ENCODE peak calls at places on chromosomes 3 and 15, in eight cellular contexts. One of them, this sample, is unnamed.

GRCh38 chr3:161700998-161701397 is 204.4 kb downstream of the OTOL1 start:
- DNase-seq in spleen: no peak
- DNase-seq in heart right ventricle: no peak
- DNase-seq in PC-3: peak; percentile 30
- DNase-seq in psoas muscle: no peak
- DNase-seq in body of pancreas: no peak
- DNase-seq in prostate gland: no peak
- DNase-seq in HepG2: no peak
- DNase-seq in this sample: no peak

GRCh38 chr3:183239046-183239445 is 14.0 kb upstream of the B3GNT5 start:
- DNase-seq in prostate gland: no peak
- DNase-seq in spleen: no peak
- DNase-seq in heart right ventricle: no peak
- DNase-seq in psoas muscle: no peak
- DNase-seq in HepG2: no peak
- DNase-seq in PC-3: no peak
- DNase-seq in body of pancreas: no peak
- DNase-seq in this sample: no peak

GRCh38 chr3:42736531-42736930 is 33.9 kb upstream of the HHATL start:
- DNase-seq in heart right ventricle: no peak
- DNase-seq in HepG2: no peak
- DNase-seq in psoas muscle: no peak
- DNase-seq in prostate gland: no peak
- DNase-seq in PC-3: no peak
- DNase-seq in body of pancreas: no peak
- DNase-seq in spleen: no peak
- DNase-seq in this sample: no peak

GRCh38 chr3:196138927-196139680 is 57.2 kb upstream of the TFRC start:
- DNase-seq in psoas muscle: no peak
- DNase-seq in heart right ventricle: no peak
- DNase-seq in spleen: no peak
- DNase-seq in HepG2: no peak
- DNase-seq in body of pancreas: no peak
- DNase-seq in PC-3: no peak
- DNase-seq in prostate gland: peak; percentile 48
- DNase-seq in this sample: no peak

GRCh38 chr3:46882377-46883015 is 5.0 kb downstream of the PTH1R start:
- DNase-seq in HepG2: no peak
- DNase-seq in prostate gland: no peak
- DNase-seq in PC-3: no peak
- DNase-seq in body of pancreas: no peak
- DNase-seq in spleen: no peak
- DNase-seq in heart right ventricle: no peak
- DNase-seq in psoas muscle: no peak
- DNase-seq in this sample: no peak

GRCh38 chr3:52790337-52790736 is 4.3 kb upstream of the ITIH3 start:
- DNase-seq in PC-3: no peak
- DNase-seq in body of pancreas: no peak
- DNase-seq in heart right ventricle: no peak
- DNase-seq in prostate gland: no peak
- DNase-seq in HepG2: no peak
- DNase-seq in psoas muscle: no peak
- DNase-seq in spleen: peak; percentile 57
- DNase-seq in this sample: no peak

GRCh38 chr3:64358853-64359252 is 133.6 kb upstream of the PRICKLE2 start:
- DNase-seq in psoas muscle: no peak
- DNase-seq in heart right ventricle: no peak
- DNase-seq in prostate gland: no peak
- DNase-seq in HepG2: no peak
- DNase-seq in PC-3: no peak
- DNase-seq in spleen: no peak
- DNase-seq in body of pancreas: no peak
- DNase-seq in this sample: no peak

GRCh38 chr3:111326144-111326995 is 215.6 kb upstream of the CD96 start:
- DNase-seq in body of pancreas: no peak
- DNase-seq in heart right ventricle: no peak
- DNase-seq in prostate gland: no peak
- DNase-seq in HepG2: no peak
- DNase-seq in PC-3: peak; percentile 39
- DNase-seq in psoas muscle: no peak
- DNase-seq in spleen: no peak
- DNase-seq in this sample: no peak

GRCh38 chr3:101935081-101935480 is 85.8 kb downstream of the NFKBIZ start:
- DNase-seq in body of pancreas: no peak
- DNase-seq in spleen: no peak
- DNase-seq in PC-3: no peak
- DNase-seq in heart right ventricle: no peak
- DNase-seq in prostate gland: no peak
- DNase-seq in psoas muscle: no peak
- DNase-seq in HepG2: no peak
- DNase-seq in this sample: no peak

GRCh38 chr3:58237940-58238681 is 519 bp downstream of the ABHD6 start:
- DNase-seq in body of pancreas: peak; percentile 55
- DNase-seq in spleen: peak; percentile 90
- DNase-seq in heart right ventricle: peak; percentile 61
- DNase-seq in HepG2: peak; percentile 48
- DNase-seq in PC-3: peak; percentile 43
- DNase-seq in psoas muscle: peak; percentile 65
- DNase-seq in prostate gland: no peak
- DNase-seq in this sample: peak; percentile 86

GRCh38 chr3:172198428-172198827 is 159.1 kb downstream of the FNDC3B start:
- DNase-seq in HepG2: no peak
- DNase-seq in PC-3: no peak
- DNase-seq in heart right ventricle: no peak
- DNase-seq in prostate gland: no peak
- DNase-seq in spleen: no peak
- DNase-seq in psoas muscle: no peak
- DNase-seq in body of pancreas: no peak
- DNase-seq in this sample: no peak

GRCh38 chr3:124861041-124861440 is 26.1 kb downstream of the ITGB5 start:
- DNase-seq in heart right ventricle: no peak
- DNase-seq in prostate gland: no peak
- DNase-seq in PC-3: no peak
- DNase-seq in HepG2: no peak
- DNase-seq in spleen: no peak
- DNase-seq in body of pancreas: no peak
- DNase-seq in psoas muscle: no peak
- DNase-seq in this sample: no peak

DNA sequence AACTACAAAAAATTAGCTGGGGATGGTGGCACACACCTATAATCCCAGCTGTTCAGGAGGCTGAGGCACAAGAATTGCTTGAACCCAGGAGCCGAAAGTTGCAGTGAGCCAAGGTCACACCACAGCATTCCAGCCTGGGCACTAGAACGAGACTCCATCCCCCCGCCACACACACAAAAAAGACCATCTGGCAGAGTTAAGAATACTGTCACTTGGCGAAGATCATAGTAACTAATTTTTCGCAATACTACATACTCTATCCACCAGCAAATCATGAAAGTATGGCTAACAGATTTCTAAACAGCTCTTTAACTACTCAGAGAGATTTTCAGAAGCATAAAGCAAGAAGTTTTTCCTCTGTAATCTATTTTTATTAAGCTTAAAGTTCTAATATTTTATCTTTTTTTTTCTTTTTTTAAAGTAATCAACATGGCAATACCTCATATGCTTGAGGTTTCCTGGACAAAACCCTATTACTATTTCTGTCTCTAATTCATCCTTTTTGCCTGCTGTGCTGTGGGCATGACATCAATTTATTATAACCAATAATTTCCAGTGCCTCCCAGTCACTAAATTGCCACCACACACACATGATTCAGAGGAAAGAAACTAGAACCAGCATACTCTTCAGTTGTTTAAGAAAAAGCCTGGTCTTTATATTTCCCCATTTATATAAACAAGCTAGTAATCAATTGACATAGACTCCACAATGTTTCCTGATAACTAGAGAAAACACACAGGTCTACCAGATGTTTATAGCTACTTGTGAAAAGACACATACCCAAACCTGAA is 46.9 kb downstream of the CHSY1 start:
- DNase-seq in HepG2: no peak
- DNase-seq in body of pancreas: no peak
- DNase-seq in heart right ventricle: no peak
- DNase-seq in spleen: no peak
- DNase-seq in PC-3: no peak
- DNase-seq in psoas muscle: no peak
- DNase-seq in prostate gland: no peak
- DNase-seq in this sample: no peak
- H3K4me1 ChIP-seq in HepG2: peaks cover 14% of the 10 kb centered on the region
- H3K4me1 ChIP-seq in body of pancreas: peaks cover 20% of the 10 kb centered on the region
- H3K4me1 ChIP-seq in heart right ventricle: peaks cover 78% of the 10 kb centered on the region
- H3K4me1 ChIP-seq in spleen: peaks cover 95% of the 10 kb centered on the region
- H3K4me1 ChIP-seq in PC-3: peaks cover 21% of the 10 kb centered on the region
- H3K4me1 ChIP-seq in psoas muscle: peaks cover 26% of the 10 kb centered on the region
- H3K4me1 ChIP-seq in prostate gland: peaks cover 5% of the 10 kb centered on the region
- H3K4me1 ChIP-seq in this sample: peaks cover 81% of the 10 kb centered on the region

GRCh38 chr3:44338010-44338827 is at the start of gene TCAIM:
- DNase-seq in body of pancreas: peak; percentile 99
- DNase-seq in HepG2: peak; percentile 94
- DNase-seq in prostate gland: peak; percentile 98
- DNase-seq in spleen: peak; percentile 100
- DNase-seq in psoas muscle: peak; percentile 97
- DNase-seq in PC-3: peak; percentile 98
- DNase-seq in heart right ventricle: peak; percentile 97
- DNase-seq in this sample: peak; percentile 99

GRCh38 chr3:44342191-44342790 is 3.7 kb downstream of the TCAIM start:
- DNase-seq in prostate gland: no peak
- DNase-seq in PC-3: no peak
- DNase-seq in spleen: no peak
- DNase-seq in psoas muscle: no peak
- DNase-seq in heart right ventricle: no peak
- DNase-seq in HepG2: no peak
- DNase-seq in body of pancreas: no peak
- DNase-seq in this sample: no peak

GRCh38 chr3:44338828-44339127 is 212 bp downstream of the TCAIM start:
- DNase-seq in HepG2: no peak
- DNase-seq in PC-3: no peak
- DNase-seq in body of pancreas: no peak
- DNase-seq in spleen: no peak
- DNase-seq in prostate gland: no peak
- DNase-seq in psoas muscle: no peak
- DNase-seq in heart right ventricle: no peak
- DNase-seq in this sample: no peak

GRCh38 chr3:44339181-44339741 is 695 bp downstream of the TCAIM start:
- DNase-seq in PC-3: no peak
- DNase-seq in body of pancreas: no peak
- DNase-seq in spleen: no peak
- DNase-seq in prostate gland: no peak
- DNase-seq in heart right ventricle: no peak
- DNase-seq in HepG2: no peak
- DNase-seq in psoas muscle: no peak
- DNase-seq in this sample: no peak

DNA sequence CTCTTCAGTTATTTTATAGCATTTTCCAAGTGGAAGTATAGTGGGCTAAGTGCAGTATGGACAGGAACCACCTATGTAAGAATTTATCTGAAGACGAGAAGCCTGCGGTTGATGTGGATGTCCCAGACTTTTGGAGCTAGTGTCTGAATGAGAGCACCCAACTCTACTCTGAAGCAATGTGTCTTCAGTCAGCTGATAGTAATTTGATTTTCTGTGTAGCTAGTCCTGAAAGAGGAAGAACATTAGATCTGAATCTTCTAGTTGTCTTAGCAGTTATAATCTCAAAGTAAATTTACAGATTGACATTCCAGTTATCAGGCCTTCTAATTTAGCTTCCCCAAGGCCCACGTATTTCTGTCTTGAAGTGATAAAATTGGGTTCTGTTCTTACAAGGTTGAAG is 1.4 kb downstream of the TCAIM start:
- DNase-seq in PC-3: no peak
- DNase-seq in psoas muscle: no peak
- DNase-seq in body of pancreas: no peak
- DNase-seq in HepG2: no peak
- DNase-seq in spleen: no peak
- DNase-seq in heart right ventricle: no peak
- DNase-seq in prostate gland: no peak
- DNase-seq in this sample: no peak
- H3K4me3 ChIP-seq in PC-3: peak overlapping the region; percentile 79
- H3K4me3 ChIP-seq in psoas muscle: peak overlapping the region; percentile 73
- H3K4me3 ChIP-seq in body of pancreas: no peak overlapping the region
- H3K4me3 ChIP-seq in HepG2: no peak overlapping the region
- H3K4me3 ChIP-seq in spleen: peak overlapping the region; percentile 71
- H3K4me3 ChIP-seq in heart right ventricle: no peak overlapping the region
- H3K4me3 ChIP-seq in prostate gland: peak overlapping the region; percentile 68
- H3K4me3 ChIP-seq in this sample: peak overlapping the region; percentile 83

GRCh38 chr15:67420137-67420536 is 100.8 kb upstream of the C15orf61 start:
- DNase-seq in PC-3: no peak
- DNase-seq in spleen: no peak
- DNase-seq in psoas muscle: no peak
- DNase-seq in prostate gland: no peak
- DNase-seq in HepG2: no peak
- DNase-seq in heart right ventricle: no peak
- DNase-seq in body of pancreas: no peak
- DNase-seq in this sample: no peak

GRCh38 chr15:67419705-67420104 is 101.2 kb upstream of the C15orf61 start:
- DNase-seq in body of pancreas: no peak
- DNase-seq in PC-3: no peak
- DNase-seq in prostate gland: no peak
- DNase-seq in spleen: no peak
- DNase-seq in HepG2: no peak
- DNase-seq in psoas muscle: no peak
- DNase-seq in heart right ventricle: no peak
- DNase-seq in this sample: no peak

GRCh38 chr15:67421105-67421504 is 99.8 kb upstream of the C15orf61 start:
- DNase-seq in heart right ventricle: no peak
- DNase-seq in HepG2: no peak
- DNase-seq in spleen: no peak
- DNase-seq in PC-3: no peak
- DNase-seq in body of pancreas: no peak
- DNase-seq in prostate gland: no peak
- DNase-seq in psoas muscle: no peak
- DNase-seq in this sample: no peak

GRCh38 chr15:67416891-67417290 is 104.0 kb upstream of the C15orf61 start:
- DNase-seq in psoas muscle: no peak
- DNase-seq in heart right ventricle: no peak
- DNase-seq in PC-3: no peak
- DNase-seq in body of pancreas: no peak
- DNase-seq in HepG2: no peak
- DNase-seq in prostate gland: no peak
- DNase-seq in spleen: no peak
- DNase-seq in this sample: no peak

GRCh38 chr15:67422296-67422695 is 98.6 kb upstream of the C15orf61 start:
- DNase-seq in spleen: no peak
- DNase-seq in PC-3: no peak
- DNase-seq in prostate gland: no peak
- DNase-seq in heart right ventricle: no peak
- DNase-seq in HepG2: no peak
- DNase-seq in psoas muscle: no peak
- DNase-seq in body of pancreas: no peak
- DNase-seq in this sample: no peak
- TF ChIP-seq CTCF in spleen: no peak
- TF ChIP-seq CTCF in PC-3: peak; percentile 28
- TF ChIP-seq CTCF in prostate gland: no peak
- TF ChIP-seq CTCF in heart right ventricle: no peak
- TF ChIP-seq CTCF in HepG2: no peak
- TF ChIP-seq CTCF in psoas muscle: no peak
- TF ChIP-seq CTCF in body of pancreas: no peak
- TF ChIP-seq CTCF in this sample: no peak

DNA sequence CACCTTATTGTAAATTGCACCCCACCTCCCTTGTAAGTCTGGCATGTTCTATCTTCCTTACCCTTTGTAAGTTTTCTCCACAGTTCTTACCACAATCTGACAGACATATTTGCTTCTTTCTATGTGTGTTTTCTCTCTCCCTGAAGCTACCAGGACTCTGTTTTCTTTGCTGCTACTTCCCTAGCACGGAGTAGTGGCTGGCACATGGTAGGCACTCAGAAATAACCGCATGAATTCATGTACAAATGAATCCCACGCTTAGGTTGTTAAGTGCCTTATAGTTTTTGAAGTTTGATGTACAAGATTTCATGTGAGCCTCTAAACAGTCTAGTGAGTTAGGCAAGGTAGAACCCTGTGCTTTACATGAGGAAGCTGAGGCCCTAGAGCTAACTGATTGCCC is 178.4 kb upstream of the CTDSPL start:
- DNase-seq in prostate gland: no peak
- DNase-seq in body of pancreas: no peak
- DNase-seq in spleen: no peak
- DNase-seq in PC-3: no peak
- DNase-seq in HepG2: no peak
- DNase-seq in heart right ventricle: no peak
- DNase-seq in psoas muscle: no peak
- DNase-seq in this sample: no peak
- H3K4me1 ChIP-seq in prostate gland: no peaks in the 10 kb centered on the region
- H3K4me1 ChIP-seq in body of pancreas: peaks cover 11% of the 10 kb centered on the region
- H3K4me1 ChIP-seq in spleen: peaks cover 20% of the 10 kb centered on the region
- H3K4me1 ChIP-seq in PC-3: no peaks in the 10 kb centered on the region
- H3K4me1 ChIP-seq in HepG2: no peaks in the 10 kb centered on the region
- H3K4me1 ChIP-seq in heart right ventricle: peaks cover 21% of the 10 kb centered on the region
- H3K4me1 ChIP-seq in psoas muscle: no peaks in the 10 kb centered on the region
- H3K4me1 ChIP-seq in this sample: peaks cover 9% of the 10 kb centered on the region

This sample was measured in upper lobe of right lung.